ENCODE peak calls at places on chromosomes 5 and 9, in nine cellular contexts. K, Q, E, G, S, R, W, D and B are unnamed samples.
A peak's percentile ranks its signal among the peaks of the same experiment; 100 is the strongest.

GRCh38 chr5:159805021-159805420 is 111.3 kb upstream of the ADRA1B start:
- DNase-seq in K (no peak), Q (no peak), E (no peak), G (peak; percentile 66), S (no peak), R (no peak), W (peak; percentile 75), D (no peak), B (no peak)

GRCh38 chr9:126488310-126488709 is 125.4 kb upstream of the LMX1B start:
- DNase-seq in K (no peak), Q (no peak), E (no peak), G (no peak), S (no peak), R (no peak), W (no peak), D (no peak), B (no peak)

GRCh38 chr9:133823189-133824105 is 85.3 kb upstream of the SARDH start:
- DNase-seq in K (no peak), Q (no peak), E (no peak), G (no peak), S (no peak), R (no peak), W (no peak), D (no peak), B (no peak)

GRCh38 chr9:135997070-135998012 is 36.2 kb upstream of the UBAC1 start:
- DNase-seq in K (no peak), Q (no peak), E (no peak), G (no peak), S (no peak), R (no peak), W (no peak), D (no peak), B (no peak)

GRCh38 chr5:76641514-76642120 is 18.4 kb upstream of the F2RL2 start:
- DNase-seq in K (peak; percentile 37), Q (peak; percentile 51), E (peak; percentile 83), G (peak; percentile 94), S (peak; percentile 48), R (peak; percentile 61), W (no peak), D (peak; percentile 33), B (peak; percentile 67)

GRCh38 chr9:114742947-114743346 is 61.0 kb upstream of the TEX48 start:
- DNase-seq in K (no peak), Q (no peak), E (no peak), G (no peak), S (no peak), R (no peak), W (no peak), D (no peak), B (no peak)

GRCh38 chr5:43357797-43358196 is 44.6 kb upstream of the HMGCS1 start:
- DNase-seq in K (no peak), Q (no peak), E (no peak), G (no peak), S (no peak), R (no peak), W (no peak), D (no peak), B (no peak)

GRCh38 chr5:127290019-127290945 is at the start of gene MEGF10:
- DNase-seq in K (no peak), Q (no peak), E (no peak), G (peak; percentile 89), S (no peak), R (no peak), W (no peak), D (no peak), B (peak; percentile 36)

GRCh38 chr5:111383288-111383970 is 128.9 kb downstream of the STARD4 start:
- DNase-seq in K (no peak), Q (no peak), E (no peak), G (no peak), S (no peak), R (no peak), W (no peak), D (no peak), B (no peak)

GRCh38 chr5:61082516-61083280 is 79.6 kb downstream of the SMIM15 start:
- DNase-seq in K (no peak), Q (no peak), E (no peak), G (peak; percentile 2), S (no peak), R (no peak), W (no peak), D (no peak), B (no peak)

GRCh38 chr5:14871084-14871572 is 450 bp downstream of the ANKH start:
- DNase-seq in K (peak; percentile 16), Q (no peak), E (peak; percentile 81), G (no peak), S (peak; percentile 16), R (peak; percentile 38), W (peak; percentile 68), D (peak; percentile 36), B (peak; percentile 36)

GRCh38 chr9:123555612-123556011 is 199.6 kb downstream of the CRB2 start:
- DNase-seq in K (no peak), Q (no peak), E (no peak), G (no peak), S (no peak), R (no peak), W (peak; percentile 74), D (no peak), B (no peak)

GRCh38 chr5:81506378-81506777 is 112.4 kb upstream of the ACOT12 start:
- DNase-seq in K (no peak), Q (no peak), E (no peak), G (no peak), S (no peak), R (no peak), W (no peak), D (no peak), B (no peak)

GRCh38 chr5:157476699-157477408 is 16.8 kb downstream of the NIPAL4 start:
- DNase-seq in K (no peak), Q (peak; percentile 54), E (no peak), G (peak; percentile 90), S (no peak), R (peak; percentile 17), W (peak; percentile 67), D (no peak), B (peak; percentile 67)

GRCh38 chr5:88000877-88001276 is 267.8 kb downstream of the TMEM161B start:
- DNase-seq in K (no peak), Q (no peak), E (no peak), G (no peak), S (no peak), R (no peak), W (no peak), D (no peak), B (no peak)

GRCh38 chr5:66722653-66723052 is 126.5 kb downstream of the MAST4 start:
- DNase-seq in K (no peak), Q (no peak), E (no peak), G (no peak), S (no peak), R (no peak), W (no peak), D (no peak), B (no peak)

GRCh38 chr5:143495124-143495523 is 91.6 kb upstream of the NR3C1 start:
- DNase-seq in K (no peak), Q (no peak), E (no peak), G (peak; percentile 80), S (no peak), R (no peak), W (no peak), D (no peak), B (no peak)

GRCh38 chr9:130965680-130966079 is 26.6 kb upstream of the FIBCD1 start:
- DNase-seq in K (no peak), Q (no peak), E (no peak), G (no peak), S (no peak), R (no peak), W (no peak), D (no peak), B (no peak)

GRCh38 chr5:141489841-141490240 is 960 bp downstream of the PCDHGC5 start:
- DNase-seq in K (no peak), Q (no peak), E (no peak), G (no peak), S (no peak), R (no peak), W (no peak), D (no peak), B (no peak)

GRCh38 chr5:132313378-132313777 is 19.2 kb downstream of the SLC22A4 start:
- DNase-seq in K (no peak), Q (no peak), E (no peak), G (peak; percentile 35), S (no peak), R (no peak), W (no peak), D (no peak), B (no peak)

GRCh38 chr9:2411459-2412215 is 209.9 kb upstream of the VLDLR start:
- DNase-seq in K (no peak), Q (no peak), E (no peak), G (peak; percentile 38), S (no peak), R (no peak), W (no peak), D (no peak), B (no peak)

GRCh38 chr5:12707560-12707959 is 803.3 kb upstream of the CTNND2 start:
- DNase-seq in K (no peak), Q (no peak), E (no peak), G (no peak), S (no peak), R (no peak), W (no peak), D (no peak), B (no peak)

GRCh38 chr9:38318755-38319495 is 73.6 kb upstream of the ALDH1B1 start:
- DNase-seq in K (no peak), Q (peak; percentile 87), E (no peak), G (peak; percentile 45), S (no peak), R (no peak), W (no peak), D (no peak), B (peak; percentile 92)

GRCh38 chr9:120708526-120709224 is 5.6 kb downstream of the MEGF9 start:
- DNase-seq in K (no peak), Q (no peak), E (no peak), G (peak; percentile 38), S (no peak), R (no peak), W (no peak), D (no peak), B (no peak)

GRCh38 chr5:76849767-76850291 is at the start of gene S100Z:
- DNase-seq in K (peak; percentile 55), Q (no peak), E (peak; percentile 74), G (no peak), S (peak; percentile 6), R (peak; percentile 55), W (no peak), D (peak; percentile 47), B (no peak)

GRCh38 chr9:114017741-114018715 is 60.1 kb downstream of the AMBP start:
- DNase-seq in K (peak; percentile 3), Q (no peak), E (peak; percentile 41), G (no peak), S (no peak), R (no peak), W (peak; percentile 48), D (no peak), B (no peak)

GRCh38 chr5:108361771-108362170 is 20.1 kb downstream of the FBXL17 start:
- DNase-seq in K (no peak), Q (no peak), E (no peak), G (no peak), S (no peak), R (no peak), W (no peak), D (no peak), B (no peak)

GRCh38 chr9:84998639-84999038 is 329.1 kb downstream of the NTRK2 start:
- DNase-seq in K (no peak), Q (no peak), E (no peak), G (no peak), S (no peak), R (no peak), W (no peak), D (no peak), B (no peak)

GRCh38 chr5:138985256-138985655 is 110.1 kb upstream of the LRRTM2 start:
- DNase-seq in K (no peak), Q (peak; percentile 45), E (no peak), G (no peak), S (no peak), R (no peak), W (no peak), D (no peak), B (no peak)

GRCh38 chr9:137293482-137294090 is 8.5 kb downstream of the NRARP start:
- DNase-seq in K (no peak), Q (no peak), E (no peak), G (no peak), S (no peak), R (no peak), W (no peak), D (no peak), B (no peak)

GRCh38 chr9:107684224-107684623 is 194.7 kb upstream of the KLF4 start:
- DNase-seq in K (no peak), Q (no peak), E (no peak), G (peak; percentile 36), S (no peak), R (no peak), W (no peak), D (no peak), B (no peak)